ENCODE peak calls at places on chromosomes 1 and 21, in five cellular contexts. E is MM.1S, G is cardiac fibroblast, W is AG04450, Z is HFFc6. S is an unnamed sample.

GRCh38 chr1:224497714-224498573 is 63.3 kb upstream of the WDR26 start:
- DNase-seq in Z (peak), E (peak), G (peak), W (no peak), S (no peak)

GRCh38 chr1:31699341-31699891 is 4.4 kb downstream of the COL16A1 start:
- DNase-seq in Z (no peak), G (no peak), E (no peak), W (no peak), S (no peak)

GRCh38 chr1:162678439-162678838 is 46.2 kb downstream of the DDR2 start:
- DNase-seq in G (peak), Z (peak), W (peak), E (no peak), S (no peak)

GRCh38 chr21:25456672-25457071 is 150.6 kb downstream of the MRPL39 start:
- DNase-seq in W (no peak), E (no peak), Z (no peak), G (peak), S (no peak)

GRCh38 chr1:166910396-166910994 is 34.4 kb upstream of the TADA1 start:
- DNase-seq in Z (peak), W (peak), E (peak), G (peak), S (no peak)

GRCh38 chr1:2442676-2443075 is 30.3 kb upstream of the PEX10 start:
- DNase-seq in W (no peak), G (no peak), E (no peak), Z (no peak), S (no peak)

GRCh38 chr1:61392417-61393242 is 310.3 kb downstream of the NFIA start:
- DNase-seq in W (no peak), G (no peak), Z (no peak), E (no peak), S (no peak)

GRCh38 chr1:211320980-211321379 is 5.7 kb upstream of the TRAF5 start:
- DNase-seq in G (peak), W (no peak), Z (no peak), E (no peak), S (no peak)

GRCh38 chr1:220325306-220325995 is 53.2 kb upstream of the RAB3GAP2 start:
- DNase-seq in Z (no peak), G (no peak), W (no peak), E (peak), S (no peak)

GRCh38 chr21:35020902-35021301 is 28.2 kb downstream of the RUNX1 start:
- DNase-seq in G (peak), E (no peak), Z (peak), W (no peak), S (no peak)

GRCh38 chr1:209769171-209769904 is 13.5 kb downstream of the TRAF3IP3 start:
- DNase-seq in E (peak), W (peak), Z (peak), G (peak), S (no peak)

GRCh38 chr1:41726899-41727748 is 191.6 kb downstream of the HIVEP3 start:
- DNase-seq in G (no peak), E (peak), W (no peak), Z (no peak), S (no peak)

GRCh38 chr1:8419172-8419571 is 101.3 kb downstream of the SLC45A1 start:
- DNase-seq in W (no peak), Z (no peak), G (peak), E (no peak), S (no peak)

GRCh38 chr1:203627819-203628184 is 1.2 kb downstream of the ATP2B4 start:
- DNase-seq in G (peak), W (no peak), Z (peak), E (peak), S (no peak)

GRCh38 chr1:56435434-56436337 is 143.7 kb downstream of the PLPP3 start:
- DNase-seq in W (no peak), E (no peak), G (no peak), Z (no peak), S (no peak)

GRCh38 chr1:202938287-202938925 is 11.4 kb upstream of the KLHL12 start:
- DNase-seq in G (no peak), E (no peak), W (no peak), Z (no peak), S (no peak)

GRCh38 chr1:59026472-59026948 is 242.7 kb upstream of the JUN start:
- DNase-seq in Z (peak), E (no peak), G (peak), W (no peak), S (no peak)

GRCh38 chr1:237219751-237220150 is 177.8 kb downstream of the RYR2 start:
- DNase-seq in W (no peak), G (no peak), E (no peak), Z (no peak), S (no peak)

GRCh38 chr1:201552941-201553341 is 14.0 kb downstream of the NAV1 start:
- DNase-seq in G (peak), W (no peak), Z (peak), E (no peak), S (no peak)

GRCh38 chr1:3092530-3092929 is 23.5 kb downstream of the PRDM16 start:
- DNase-seq in W (no peak), Z (no peak), E (no peak), G (no peak), S (no peak)

GRCh38 chr21:27300770-27301169 is 333.9 kb upstream of the ADAMTS5 start:
- DNase-seq in E (no peak), Z (peak), W (peak), G (peak), S (no peak)

GRCh38 chr1:229129306-229130027 is 141.4 kb upstream of the RAB4A start:
- DNase-seq in E (no peak), W (no peak), G (no peak), Z (no peak), S (no peak)

GRCh38 chr1:228488818-228489674 is 1.9 kb downstream of the RNF187 start:
- DNase-seq in Z (no peak), G (no peak), W (no peak), E (no peak), S (no peak)

GRCh38 chr1:158037876-158038359 is 44.5 kb downstream of the KIRREL1 start:
- DNase-seq in W (no peak), E (no peak), Z (peak), G (peak), S (no peak)

GRCh38 chr1:246537887-246538286 is 28.2 kb downstream of the TFB2M start:
- DNase-seq in E (no peak), G (no peak), Z (no peak), W (no peak), S (no peak)

GRCh38 chr1:180192172-180192571 is 37.5 kb downstream of the QSOX1 start:
- DNase-seq in G (no peak), E (no peak), W (no peak), Z (no peak), S (no peak)

GRCh38 chr21:38269567-38269917 is 12.8 kb downstream of the KCNJ15 start:
- DNase-seq in Z (no peak), G (no peak), W (no peak), E (peak), S (no peak)

GRCh38 chr1:168397806-168398205 is 117.1 kb downstream of the TBX19 start:
- DNase-seq in E (no peak), G (no peak), Z (no peak), W (no peak), S (no peak)

DNA sequence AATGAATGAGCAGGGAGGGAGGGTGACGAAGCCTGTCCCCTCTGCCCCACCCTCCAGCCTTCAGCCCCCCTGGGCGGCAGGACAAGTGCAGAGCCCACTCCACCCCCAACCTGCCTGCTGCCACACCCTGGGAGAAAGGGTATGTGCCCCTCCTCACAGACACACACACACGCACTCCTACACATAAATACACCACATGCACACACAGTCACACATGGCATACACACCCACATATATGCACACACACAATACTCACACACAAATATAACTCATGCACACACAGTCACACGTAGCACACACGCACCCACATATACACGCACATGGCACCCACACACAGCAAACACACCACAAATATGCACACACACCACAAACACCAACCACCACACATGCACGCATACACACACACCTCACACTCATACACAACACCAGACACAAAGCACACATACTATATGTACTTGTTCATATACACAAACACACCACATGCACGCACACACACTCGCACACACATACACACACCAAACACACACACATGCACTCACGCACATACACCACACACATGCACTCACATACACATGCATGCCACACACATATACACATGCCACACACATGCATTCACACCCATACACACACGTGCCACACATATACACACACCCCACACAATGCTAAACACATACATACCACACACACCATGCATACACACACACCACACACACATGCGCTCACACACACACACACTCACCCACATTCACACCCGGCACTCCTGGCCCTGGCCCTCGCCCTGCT is 16.4 kb downstream of the ITGB2 start:
- DNase-seq in W (no peak), E (no peak), Z (no peak), G (no peak), S (no peak)
- TF ChIP-seq CTCF in W (no peak), E (no peak), Z (no peak), G (no peak), S (no peak)

DNA sequence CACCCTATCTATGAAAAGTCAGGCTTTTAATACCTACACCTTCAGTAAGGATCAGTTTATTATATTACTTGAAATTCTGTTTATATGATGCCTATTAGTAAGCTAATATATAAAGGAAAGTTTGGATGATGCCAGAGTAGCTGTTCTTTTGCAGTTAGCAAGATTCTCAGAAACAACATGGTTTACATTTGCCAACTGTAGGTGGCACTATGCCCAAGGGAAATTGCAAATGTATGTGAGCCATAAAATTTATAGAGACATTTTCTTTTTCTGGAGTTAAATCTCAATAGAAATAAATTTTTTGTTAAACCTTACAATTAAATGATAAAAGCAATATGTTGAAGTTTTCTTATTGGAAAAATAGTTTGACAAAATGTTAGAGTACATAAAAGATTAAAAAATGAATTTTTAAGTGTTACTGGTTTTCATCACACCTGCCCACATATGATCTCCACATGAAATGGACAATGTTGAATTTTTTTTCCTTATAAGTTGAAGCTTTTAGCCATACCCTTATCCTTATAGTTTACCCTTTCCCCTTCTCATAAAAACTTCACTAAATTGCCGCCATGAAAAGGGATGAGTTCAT is 32.1 kb upstream of the EPHX4 start:
- DNase-seq in W (peak), Z (peak), G (peak), E (peak), S (no peak)
- TF ChIP-seq CTCF in W (peak), Z (peak), G (peak), E (peak), S (peak)

GRCh38 chr1:155933591-155934096 is 569 bp downstream of the KHDC4 start:
- DNase-seq in W (no peak), Z (no peak), G (no peak), E (no peak), S (no peak)
- TF ChIP-seq CTCF in W (no peak), Z (no peak), G (no peak), E (no peak), S (no peak)

GRCh38 chr1:232306269-232306911 is 323.5 kb downstream of the SIPA1L2 start:
- DNase-seq in E (no peak), G (no peak), W (no peak), Z (no peak), S (no peak)
- TF ChIP-seq CTCF in E (no peak), G (peak), W (peak), Z (no peak), S (peak)

GRCh38 chr1:181733486-181733885 is 250.2 kb downstream of the CACNA1E start:
- DNase-seq in W (no peak), G (no peak), E (no peak), Z (no peak), S (no peak)

GRCh38 chr1:181739214-181739613 is 255.9 kb downstream of the CACNA1E start:
- DNase-seq in G (no peak), E (no peak), Z (no peak), W (no peak), S (no peak)

GRCh38 chr1:181732218-181732990 is 249.1 kb downstream of the CACNA1E start:
- DNase-seq in W (no peak), E (no peak), G (no peak), Z (no peak), S (no peak)

GRCh38 chr1:181737056-181737455 is 253.7 kb downstream of the CACNA1E start:
- DNase-seq in Z (no peak), W (no peak), E (no peak), G (no peak), S (no peak)
- TF ChIP-seq CTCF in Z (no peak), W (no peak), E (no peak), G (no peak), S (no peak)

GRCh38 chr21:41858466-41859296 is 20.5 kb downstream of the PRDM15 start:
- DNase-seq in Z (no peak), W (no peak), E (no peak), G (no peak), S (no peak)
- TF ChIP-seq CTCF in Z (no peak), W (no peak), E (no peak), G (no peak), S (no peak)

S was measured in chondrocyte.